ENCODE peak calls at places on chromosome 21, in five cellular contexts. T is CD8-positive, alpha-beta memory T cell; D is COR-L47; P is GDM1; H is AG08395. F is an unnamed sample.

GRCh38 chr21:40548134-40548533 is 298.8 kb downstream of the DSCAM start:
- DNase-seq in T (no peak), D (peak), P (no peak), H (no peak), F (peak)

GRCh38 chr21:46079357-46080170 is 18.3 kb upstream of the COL6A2 start:
- DNase-seq in T (no peak), D (no peak), P (no peak), H (peak), F (no peak)

GRCh38 chr21:46011267-46011967 is 29.8 kb downstream of the COL6A1 start:
- DNase-seq in T (no peak), D (no peak), P (no peak), H (no peak), F (no peak)

GRCh38 chr21:44510109-44510507 is 29.9 kb downstream of the KRTAP10-1 start:
- DNase-seq in T (no peak), D (no peak), P (no peak), H (no peak), F (no peak)

GRCh38 chr21:25838809-25839208 is 104.0 kb downstream of the GABPA start:
- DNase-seq in T (no peak), D (peak), P (no peak), H (no peak), F (no peak)

GRCh38 chr21:45228171-45228641 is 59.5 kb downstream of the POFUT2 start:
- DNase-seq in T (peak), D (no peak), P (no peak), H (peak), F (no peak)

GRCh38 chr21:41671212-41671762 is 95.6 kb downstream of the RIPK4 start:
- DNase-seq in T (no peak), D (no peak), P (no peak), H (no peak), F (no peak)

GRCh38 chr21:42141643-42142042 is 70.5 kb downstream of the UMODL1 start:
- DNase-seq in T (no peak), D (no peak), P (no peak), H (no peak), F (no peak)

GRCh38 chr21:31656199-31657095 is 3.0 kb upstream of the SOD1 start:
- DNase-seq in T (no peak), D (no peak), P (no peak), H (no peak), F (no peak)

GRCh38 chr21:34126269-34126668 is 52.9 kb downstream of the MRPS6 start:
- DNase-seq in T (no peak), D (no peak), P (no peak), H (peak), F (no peak)

GRCh38 chr21:39169906-39170305 is 13.3 kb downstream of the PSMG1 start:
- DNase-seq in T (no peak), D (no peak), P (no peak), H (no peak), F (no peak)

GRCh38 chr21:16811011-16811410 is 701.8 kb upstream of the CXADR start:
- DNase-seq in T (no peak), D (no peak), P (no peak), H (no peak), F (no peak)

GRCh38 chr21:20451051-20451450 is 547.2 kb upstream of the NCAM2 start:
- DNase-seq in T (no peak), D (no peak), P (no peak), H (no peak), F (no peak)

GRCh38 chr21:46668381-46668780 is 32.9 kb downstream of the PRMT2 start:
- DNase-seq in T (no peak), D (no peak), P (no peak), H (no peak), F (no peak)

GRCh38 chr21:43758811-43759210 is 17.3 kb downstream of the CSTB start:
- DNase-seq in T (no peak), D (no peak), P (no peak), H (no peak), F (no peak)

GRCh38 chr21:33761104-33762036 is 119.1 kb downstream of the ITSN1 start:
- DNase-seq in T (no peak), D (no peak), P (peak), H (peak), F (no peak)

GRCh38 chr21:28688381-28688780 is 304.3 kb downstream of the LTN1 start:
- DNase-seq in T (no peak), D (no peak), P (no peak), H (no peak), F (no peak)

GRCh38 chr21:31457675-31458074 is 113.6 kb upstream of the TIAM1 start:
- DNase-seq in T (no peak), D (no peak), P (no peak), H (no peak), F (no peak)

GRCh38 chr21:36297938-36298572 is 21.9 kb upstream of the MORC3 start:
- DNase-seq in T (peak), D (no peak), P (peak), H (peak), F (no peak)

GRCh38 chr21:41119901-41120300 is 48.1 kb upstream of the BACE2 start:
- DNase-seq in T (no peak), D (no peak), P (no peak), H (no peak), F (no peak)

GRCh38 chr21:34544032-34544496 is 32.1 kb upstream of the KCNE1 start:
- DNase-seq in T (no peak), D (peak), P (peak), H (peak), F (peak)

GRCh38 chr21:37601027-37601426 is 234.5 kb downstream of the DYRK1A start:
- DNase-seq in T (no peak), D (no peak), P (no peak), H (no peak), F (no peak)

GRCh38 chr21:15140321-15141019 is 75.7 kb upstream of the NRIP1 start:
- DNase-seq in T (no peak), D (no peak), P (no peak), H (no peak), F (no peak)

GRCh38 chr21:40976198-40977114 is 129.5 kb upstream of the DSCAM start:
- DNase-seq in T (no peak), D (no peak), P (peak), H (no peak), F (no peak)

GRCh38 chr21:45741691-45742090 is 98.2 kb downstream of the PCBP3 start:
- DNase-seq in T (no peak), D (no peak), P (no peak), H (no peak), F (no peak)

GRCh38 chr21:35491114-35491513 is 442.0 kb upstream of the RUNX1 start:
- DNase-seq in T (no peak), D (no peak), P (no peak), H (no peak), F (no peak)

GRCh38 chr21:17921579-17922530 is 102.7 kb upstream of the C21orf91 start:
- DNase-seq in T (no peak), D (no peak), P (no peak), H (peak), F (no peak)

GRCh38 chr21:38777521-38777920 is 28.2 kb upstream of the ETS2 start:
- DNase-seq in T (no peak), D (no peak), P (no peak), H (no peak), F (no peak)

GRCh38 chr21:36430841-36431240 is 45.6 kb downstream of the CHAF1B start:
- DNase-seq in T (no peak), D (no peak), P (no peak), H (no peak), F (no peak)

GRCh38 chr21:31173881-31174555 is 135.7 kb upstream of the KRTAP19-8 start:
- DNase-seq in T (no peak), D (no peak), P (no peak), H (peak), F (no peak)

GRCh38 chr21:26070822-26071425 is 99.6 kb downstream of the APP start:
- DNase-seq in T (no peak), D (no peak), P (no peak), H (peak), F (no peak)

GRCh38 chr21:27806261-27806660 is 839.4 kb upstream of the ADAMTS5 start:
- DNase-seq in T (no peak), D (no peak), P (no peak), H (no peak), F (no peak)

GRCh38 chr21:13937236-13937635 is 273.5 kb downstream of the LIPI start:
- DNase-seq in T (no peak), D (no peak), P (no peak), H (no peak), F (no peak)

GRCh38 chr21:30642564-30642963 is at the start of gene KRTAP20-3:
- DNase-seq in T (no peak), D (no peak), P (no peak), H (no peak), F (no peak)

GRCh38 chr21:46156678-46157077 is 1.3 kb upstream of the FTCD start:
- DNase-seq in T (no peak), D (no peak), P (no peak), H (no peak), F (no peak)